ENCODE peak calls at places on chromosomes 3 and 15, in seven cellular contexts. One of them, this sample, is unnamed.

GRCh38 chr15:26630857-26631256 is 142.0 kb downstream of the GABRB3 start:
- DNase-seq in heart right ventricle: no peak
- DNase-seq in endothelial cell of umbilical vein: no peak
- DNase-seq in ascending aorta: no peak
- DNase-seq in right lobe of liver: no peak
- DNase-seq in fibroblast of pulmonary artery: no peak
- DNase-seq in HL-60: no peak
- DNase-seq in this sample: no peak

GRCh38 chr15:37101634-37102314 is 1.4 kb upstream of the MEIS2 start:
- DNase-seq in heart right ventricle: peak; percentile 82
- DNase-seq in HL-60: no peak
- DNase-seq in fibroblast of pulmonary artery: peak; percentile 86
- DNase-seq in right lobe of liver: peak; percentile 83
- DNase-seq in endothelial cell of umbilical vein: peak; percentile 85
- DNase-seq in ascending aorta: no peak
- DNase-seq in this sample: peak; percentile 82

GRCh38 chr15:83446904-83447708 is at the start of gene SH3GL3:
- DNase-seq in heart right ventricle: peak; percentile 77
- DNase-seq in endothelial cell of umbilical vein: peak; percentile 80
- DNase-seq in HL-60: no peak
- DNase-seq in ascending aorta: peak; percentile 47
- DNase-seq in right lobe of liver: peak; percentile 57
- DNase-seq in fibroblast of pulmonary artery: peak; percentile 74
- DNase-seq in this sample: peak; percentile 68

GRCh38 chr3:49005298-49005680 is 1.9 kb upstream of the WDR6 start:
- DNase-seq in right lobe of liver: no peak
- DNase-seq in heart right ventricle: no peak
- DNase-seq in endothelial cell of umbilical vein: no peak
- DNase-seq in ascending aorta: no peak
- DNase-seq in HL-60: no peak
- DNase-seq in fibroblast of pulmonary artery: no peak
- DNase-seq in this sample: no peak

GRCh38 chr3:72582211-72582878 is 265.9 kb downstream of the SHQ1 start:
- DNase-seq in endothelial cell of umbilical vein: no peak
- DNase-seq in heart right ventricle: no peak
- DNase-seq in right lobe of liver: peak; percentile 57
- DNase-seq in ascending aorta: no peak
- DNase-seq in HL-60: no peak
- DNase-seq in fibroblast of pulmonary artery: no peak
- DNase-seq in this sample: no peak

GRCh38 chr15:34650177-34650576 is 66.7 kb upstream of the GOLGA8B start:
- DNase-seq in heart right ventricle: no peak
- DNase-seq in fibroblast of pulmonary artery: peak; percentile 22
- DNase-seq in ascending aorta: no peak
- DNase-seq in endothelial cell of umbilical vein: no peak
- DNase-seq in right lobe of liver: no peak
- DNase-seq in HL-60: no peak
- DNase-seq in this sample: peak; percentile 46

GRCh38 chr15:26971303-26972018 is 480 bp downstream of the GABRG3 start:
- DNase-seq in right lobe of liver: no peak
- DNase-seq in heart right ventricle: no peak
- DNase-seq in HL-60: no peak
- DNase-seq in endothelial cell of umbilical vein: no peak
- DNase-seq in ascending aorta: no peak
- DNase-seq in fibroblast of pulmonary artery: no peak
- DNase-seq in this sample: no peak

GRCh38 chr3:81013360-81013759 is 748.1 kb downstream of the GBE1 start:
- DNase-seq in endothelial cell of umbilical vein: no peak
- DNase-seq in HL-60: no peak
- DNase-seq in fibroblast of pulmonary artery: no peak
- DNase-seq in heart right ventricle: no peak
- DNase-seq in right lobe of liver: no peak
- DNase-seq in ascending aorta: no peak
- DNase-seq in this sample: peak; percentile 10

GRCh38 chr3:155391583-155391982 is 98.1 kb upstream of the STRIT1 start:
- DNase-seq in endothelial cell of umbilical vein: no peak
- DNase-seq in heart right ventricle: no peak
- DNase-seq in ascending aorta: no peak
- DNase-seq in fibroblast of pulmonary artery: peak; percentile 26
- DNase-seq in HL-60: no peak
- DNase-seq in right lobe of liver: no peak
- DNase-seq in this sample: peak; percentile 62

DNA sequence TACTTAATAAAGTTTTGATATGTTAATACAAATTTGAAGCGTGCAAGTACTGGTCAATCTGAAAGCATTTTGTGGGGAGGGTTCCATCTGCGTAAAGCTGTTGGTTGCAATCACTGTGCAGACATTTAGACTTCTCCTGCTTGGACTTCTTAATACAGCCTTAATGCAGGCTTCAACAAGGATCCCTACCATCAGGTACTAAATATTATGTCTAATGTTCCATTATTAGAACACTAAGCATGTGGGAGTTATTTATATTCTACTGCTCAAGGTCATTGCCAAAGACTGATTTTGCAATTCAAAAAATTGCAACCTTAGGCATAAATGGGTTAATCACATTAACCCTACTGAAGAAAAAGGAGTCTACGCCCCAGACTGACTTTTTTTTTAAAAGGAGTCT is 73.9 kb upstream of the MYO5C start:
- DNase-seq in ascending aorta: no peak
- DNase-seq in HL-60: no peak
- DNase-seq in heart right ventricle: no peak
- DNase-seq in right lobe of liver: no peak
- DNase-seq in fibroblast of pulmonary artery: no peak
- DNase-seq in endothelial cell of umbilical vein: no peak
- DNase-seq in this sample: no peak
- H3K4me3 ChIP-seq in ascending aorta: no peak overlapping the region
- H3K4me3 ChIP-seq in HL-60: no peak overlapping the region
- H3K4me3 ChIP-seq in heart right ventricle: no peak overlapping the region
- H3K4me3 ChIP-seq in right lobe of liver: no peak overlapping the region
- H3K4me3 ChIP-seq in fibroblast of pulmonary artery: no peak overlapping the region
- H3K4me3 ChIP-seq in endothelial cell of umbilical vein: no peak overlapping the region
- H3K4me3 ChIP-seq in this sample: no peak overlapping the region

DNA sequence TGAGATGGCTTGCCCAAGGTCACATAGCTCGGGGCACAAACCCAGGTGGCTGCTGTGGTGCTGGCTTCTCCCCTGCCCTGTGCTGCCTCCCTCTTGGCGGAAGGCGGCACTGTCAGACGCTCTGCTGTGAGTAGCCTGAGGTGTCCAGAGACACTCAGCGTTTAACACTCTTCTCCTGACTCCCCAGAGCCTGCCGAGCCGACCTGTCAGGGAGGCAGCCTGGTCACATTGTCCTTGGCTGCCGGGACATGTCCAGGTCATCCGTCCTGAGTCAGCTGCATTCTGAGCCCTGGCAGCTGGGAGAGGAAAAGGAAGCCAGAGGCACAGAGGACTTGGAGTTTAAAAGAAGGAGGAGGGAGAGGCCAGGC is 4.7 kb downstream of the LMAN1L start:
- DNase-seq in fibroblast of pulmonary artery: peak; percentile 11
- DNase-seq in ascending aorta: no peak
- DNase-seq in heart right ventricle: peak; percentile 58
- DNase-seq in HL-60: no peak
- DNase-seq in endothelial cell of umbilical vein: peak; percentile 43
- DNase-seq in right lobe of liver: no peak
- DNase-seq in this sample: no peak
- TF ChIP-seq CTCF in fibroblast of pulmonary artery: peak; percentile 22
- TF ChIP-seq CTCF in ascending aorta: no peak
- TF ChIP-seq CTCF in heart right ventricle: peak; percentile 51
- TF ChIP-seq CTCF in HL-60: peak; percentile 37
- TF ChIP-seq CTCF in endothelial cell of umbilical vein: no peak
- TF ChIP-seq CTCF in right lobe of liver: peak; percentile 25
- TF ChIP-seq CTCF in this sample: peak; percentile 25

GRCh38 chr15:70629735-70630273 is 133.6 kb downstream of the UACA start:
- DNase-seq in endothelial cell of umbilical vein: no peak
- DNase-seq in ascending aorta: no peak
- DNase-seq in right lobe of liver: no peak
- DNase-seq in HL-60: no peak
- DNase-seq in heart right ventricle: no peak
- DNase-seq in fibroblast of pulmonary artery: no peak
- DNase-seq in this sample: no peak

GRCh38 chr15:70625438-70625837 is 137.9 kb downstream of the UACA start:
- DNase-seq in fibroblast of pulmonary artery: no peak
- DNase-seq in heart right ventricle: no peak
- DNase-seq in ascending aorta: no peak
- DNase-seq in HL-60: no peak
- DNase-seq in right lobe of liver: no peak
- DNase-seq in endothelial cell of umbilical vein: no peak
- DNase-seq in this sample: no peak

GRCh38 chr15:70627734-70628541 is 135.4 kb downstream of the UACA start:
- DNase-seq in heart right ventricle: no peak
- DNase-seq in endothelial cell of umbilical vein: no peak
- DNase-seq in ascending aorta: no peak
- DNase-seq in fibroblast of pulmonary artery: no peak
- DNase-seq in HL-60: no peak
- DNase-seq in right lobe of liver: no peak
- DNase-seq in this sample: peak; percentile 76

GRCh38 chr15:70627322-70627721 is 136.0 kb downstream of the UACA start:
- DNase-seq in HL-60: no peak
- DNase-seq in heart right ventricle: no peak
- DNase-seq in ascending aorta: no peak
- DNase-seq in endothelial cell of umbilical vein: no peak
- DNase-seq in fibroblast of pulmonary artery: no peak
- DNase-seq in right lobe of liver: no peak
- DNase-seq in this sample: no peak

GRCh38 chr15:70628542-70628941 is 134.8 kb downstream of the UACA start:
- DNase-seq in right lobe of liver: no peak
- DNase-seq in fibroblast of pulmonary artery: no peak
- DNase-seq in ascending aorta: no peak
- DNase-seq in endothelial cell of umbilical vein: no peak
- DNase-seq in HL-60: no peak
- DNase-seq in heart right ventricle: no peak
- DNase-seq in this sample: no peak
- H3K4me3 ChIP-seq in right lobe of liver: no peak overlapping the region
- H3K4me3 ChIP-seq in fibroblast of pulmonary artery: no peak overlapping the region
- H3K4me3 ChIP-seq in ascending aorta: no peak overlapping the region
- H3K4me3 ChIP-seq in endothelial cell of umbilical vein: no peak overlapping the region
- H3K4me3 ChIP-seq in HL-60: no peak overlapping the region
- H3K4me3 ChIP-seq in heart right ventricle: no peak overlapping the region
- H3K4me3 ChIP-seq in this sample: no peak overlapping the region

GRCh38 chr3:141469712-141470111 is 17.1 kb upstream of the RASA2 start:
- DNase-seq in heart right ventricle: no peak
- DNase-seq in fibroblast of pulmonary artery: no peak
- DNase-seq in right lobe of liver: no peak
- DNase-seq in ascending aorta: no peak
- DNase-seq in endothelial cell of umbilical vein: no peak
- DNase-seq in HL-60: no peak
- DNase-seq in this sample: no peak

GRCh38 chr3:141462176-141462859 is 24.5 kb upstream of the RASA2 start:
- DNase-seq in right lobe of liver: no peak
- DNase-seq in endothelial cell of umbilical vein: no peak
- DNase-seq in fibroblast of pulmonary artery: no peak
- DNase-seq in heart right ventricle: no peak
- DNase-seq in ascending aorta: no peak
- DNase-seq in HL-60: no peak
- DNase-seq in this sample: no peak

GRCh38 chr3:141466633-141467169 is 20.1 kb upstream of the RASA2 start:
- DNase-seq in endothelial cell of umbilical vein: no peak
- DNase-seq in right lobe of liver: no peak
- DNase-seq in HL-60: no peak
- DNase-seq in ascending aorta: no peak
- DNase-seq in fibroblast of pulmonary artery: no peak
- DNase-seq in heart right ventricle: no peak
- DNase-seq in this sample: no peak

GRCh38 chr3:141460097-141460704 is 26.6 kb upstream of the RASA2 start:
- DNase-seq in endothelial cell of umbilical vein: peak; percentile 77
- DNase-seq in right lobe of liver: peak; percentile 87
- DNase-seq in ascending aorta: peak; percentile 51
- DNase-seq in heart right ventricle: peak; percentile 83
- DNase-seq in fibroblast of pulmonary artery: peak; percentile 90
- DNase-seq in HL-60: no peak
- DNase-seq in this sample: peak; percentile 81

DNA sequence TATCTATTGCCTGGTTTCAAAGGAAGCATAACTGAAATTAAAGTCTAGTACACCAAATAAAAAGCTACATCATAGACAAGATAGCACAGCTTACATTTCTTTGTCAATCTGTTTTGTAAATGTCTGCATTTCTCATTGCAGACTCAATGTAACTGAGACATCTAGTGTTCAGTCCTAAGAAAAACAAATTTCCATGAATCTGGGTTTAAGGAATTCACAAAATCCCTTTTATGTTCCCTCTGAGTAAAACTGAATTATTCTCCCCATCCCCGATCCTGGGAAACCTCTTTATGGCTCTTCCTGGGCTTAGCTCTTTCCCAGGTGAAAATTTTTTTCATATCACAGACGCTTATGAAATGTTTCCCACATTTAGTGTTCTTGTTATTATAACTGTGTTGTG is 21.6 kb upstream of the RASA2 start:
- DNase-seq in ascending aorta: no peak
- DNase-seq in heart right ventricle: no peak
- DNase-seq in HL-60: no peak
- DNase-seq in fibroblast of pulmonary artery: no peak
- DNase-seq in endothelial cell of umbilical vein: no peak
- DNase-seq in right lobe of liver: no peak
- DNase-seq in this sample: peak; percentile 51
- TF ChIP-seq CTCF in ascending aorta: no peak
- TF ChIP-seq CTCF in heart right ventricle: peak; percentile 21
- TF ChIP-seq CTCF in HL-60: no peak
- TF ChIP-seq CTCF in fibroblast of pulmonary artery: peak; percentile 41
- TF ChIP-seq CTCF in endothelial cell of umbilical vein: no peak
- TF ChIP-seq CTCF in right lobe of liver: peak; percentile 26
- TF ChIP-seq CTCF in this sample: peak; percentile 36

DNA sequence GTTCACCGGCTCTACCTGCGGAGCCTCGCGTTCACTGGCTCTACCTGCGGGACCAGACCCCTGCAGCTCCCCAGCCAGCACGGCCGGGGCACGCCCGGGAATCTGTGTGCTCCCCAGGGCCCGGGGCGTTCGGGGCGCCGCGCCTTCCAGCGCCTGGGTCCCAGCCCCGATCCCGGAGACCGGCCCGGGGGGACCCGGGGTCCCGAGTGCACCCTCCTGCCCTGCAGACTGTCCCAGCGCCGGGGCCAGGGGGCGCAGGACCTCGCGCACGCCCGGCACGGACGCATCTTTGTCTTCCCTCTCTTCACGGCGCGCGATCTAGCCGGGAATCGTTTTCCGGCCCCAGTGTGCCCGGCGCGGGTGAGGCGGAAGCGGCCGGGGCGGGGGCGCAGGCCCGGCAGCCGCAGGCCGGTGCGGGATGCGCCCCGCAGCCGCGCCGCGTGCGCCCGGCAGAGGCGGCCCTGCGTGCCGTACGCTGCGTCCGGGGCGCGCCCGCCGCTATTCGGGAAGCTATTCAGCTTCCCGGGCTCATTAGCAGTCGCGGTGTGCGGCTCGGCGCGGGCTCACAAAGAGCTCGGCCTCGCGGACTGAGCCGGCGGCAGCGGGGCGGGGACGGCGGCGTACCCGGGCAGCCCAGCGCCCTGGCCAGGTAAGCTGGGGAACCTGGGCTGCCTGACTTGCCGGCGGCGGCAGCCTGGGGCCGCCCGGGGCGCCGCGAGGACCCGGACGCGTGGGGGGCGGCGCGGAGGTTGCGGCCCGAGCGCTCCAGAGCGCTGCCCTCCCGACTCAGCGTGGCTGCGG is at the start of gene APBA2:
- DNase-seq in endothelial cell of umbilical vein: no peak
- DNase-seq in heart right ventricle: no peak
- DNase-seq in right lobe of liver: no peak
- DNase-seq in HL-60: no peak
- DNase-seq in fibroblast of pulmonary artery: peak; percentile 55
- DNase-seq in ascending aorta: no peak
- DNase-seq in this sample: peak; percentile 37
- H3K4me3 ChIP-seq in endothelial cell of umbilical vein: peak within 1 kb of the TSS; percentile 51
- H3K4me3 ChIP-seq in heart right ventricle: peak within 1 kb of the TSS; percentile 52
- H3K4me3 ChIP-seq in right lobe of liver: peak within 1 kb of the TSS; percentile 9
- H3K4me3 ChIP-seq in HL-60: no peak within 1 kb of the TSS
- H3K4me3 ChIP-seq in fibroblast of pulmonary artery: peak within 1 kb of the TSS; percentile 58
- H3K4me3 ChIP-seq in ascending aorta: peak within 1 kb of the TSS; percentile 63
- H3K4me3 ChIP-seq in this sample: peak within 1 kb of the TSS; percentile 50

GRCh38 chr3:157542711-157543485 is 39.7 kb upstream of the VEPH1 start:
- DNase-seq in right lobe of liver: peak; percentile 45
- DNase-seq in HL-60: no peak
- DNase-seq in ascending aorta: no peak
- DNase-seq in fibroblast of pulmonary artery: peak; percentile 78
- DNase-seq in endothelial cell of umbilical vein: peak; percentile 61
- DNase-seq in heart right ventricle: peak; percentile 77
- DNase-seq in this sample: peak; percentile 63
- TF ChIP-seq CTCF in right lobe of liver: no peak
- TF ChIP-seq CTCF in HL-60: no peak
- TF ChIP-seq CTCF in ascending aorta: no peak
- TF ChIP-seq CTCF in fibroblast of pulmonary artery: peak; percentile 33
- TF ChIP-seq CTCF in endothelial cell of umbilical vein: peak; percentile 32
- TF ChIP-seq CTCF in heart right ventricle: no peak
- TF ChIP-seq CTCF in this sample: peak; percentile 42